ENCODE peak calls at places on chromosome 1, in eight cellular contexts. N is ascending aorta; Y is heart left ventricle; D is effector memory CD4-positive, alpha-beta T cell; K is breast epithelium; I is HepG2; J is cardiac muscle cell; W is colonic mucosa. Q is an unnamed sample. For H3K9me3 and H3K36me3, the result is how much of the 10 kb centered on the place peaks cover.

GRCh38 chr1:24186993-24187790 is at the start of gene IFNLR1:
- DNase-seq in N (no peak), Y (peak), D (peak), K (peak), I (peak), J (peak), W (peak), Q (peak)

GRCh38 chr1:52534928-52535764 is 17.7 kb downstream of the TUT4 start:
- DNase-seq in N (no peak), Y (no peak), D (no peak), K (no peak), I (no peak), J (no peak), W (no peak), Q (no peak)

GRCh38 chr1:67601539-67601938 is 83.5 kb upstream of the GADD45A start:
- DNase-seq in N (no peak), Y (no peak), D (no peak), K (no peak), I (no peak), J (no peak), W (no peak), Q (no peak)

GRCh38 chr1:207903767-207904166 is 7.2 kb downstream of the CD34 start:
- DNase-seq in N (no peak), Y (no peak), D (no peak), K (no peak), I (no peak), J (peak), W (no peak), Q (no peak)

GRCh38 chr1:200625381-200625824 is 4.9 kb upstream of the KIF14 start:
- DNase-seq in N (no peak), Y (no peak), D (no peak), K (no peak), I (no peak), J (peak), W (no peak), Q (no peak)

GRCh38 chr1:160144921-160145320 is 6.5 kb upstream of the ATP1A4 start:
- DNase-seq in N (no peak), Y (no peak), D (no peak), K (no peak), I (no peak), J (no peak), W (no peak), Q (no peak)

GRCh38 chr1:200908158-200908868 is 13.6 kb downstream of the INAVA start:
- DNase-seq in N (no peak), Y (no peak), D (no peak), K (peak), I (no peak), J (no peak), W (peak), Q (peak)

GRCh38 chr1:157177701-157178380 is 39.6 kb upstream of the ETV3 start:
- DNase-seq in N (no peak), Y (no peak), D (no peak), K (no peak), I (no peak), J (no peak), W (no peak), Q (no peak)

GRCh38 chr1:54572236-54572850 is 24.3 kb downstream of the ACOT11 start:
- DNase-seq in N (no peak), Y (no peak), D (no peak), K (no peak), I (no peak), J (no peak), W (no peak), Q (no peak)

GRCh38 chr1:188937965-188938551 is 1539.6 kb downstream of the BRINP3 start:
- DNase-seq in N (no peak), Y (no peak), D (no peak), K (no peak), I (no peak), J (peak), W (no peak), Q (no peak)

GRCh38 chr1:228884615-228885566 is 149.6 kb downstream of the RHOU start:
- DNase-seq in N (no peak), Y (no peak), D (no peak), K (no peak), I (peak), J (no peak), W (peak), Q (no peak)

GRCh38 chr1:198699167-198700015 is 60.6 kb downstream of the PTPRC start:
- DNase-seq in N (no peak), Y (no peak), D (peak), K (peak), I (peak), J (peak), W (peak), Q (peak)
- H3K27ac ChIP-seq in N (no peak), Y (no peak), D (peak), K (no peak), I (no peak), J (no peak), W (no peak), Q (no peak)

DNA sequence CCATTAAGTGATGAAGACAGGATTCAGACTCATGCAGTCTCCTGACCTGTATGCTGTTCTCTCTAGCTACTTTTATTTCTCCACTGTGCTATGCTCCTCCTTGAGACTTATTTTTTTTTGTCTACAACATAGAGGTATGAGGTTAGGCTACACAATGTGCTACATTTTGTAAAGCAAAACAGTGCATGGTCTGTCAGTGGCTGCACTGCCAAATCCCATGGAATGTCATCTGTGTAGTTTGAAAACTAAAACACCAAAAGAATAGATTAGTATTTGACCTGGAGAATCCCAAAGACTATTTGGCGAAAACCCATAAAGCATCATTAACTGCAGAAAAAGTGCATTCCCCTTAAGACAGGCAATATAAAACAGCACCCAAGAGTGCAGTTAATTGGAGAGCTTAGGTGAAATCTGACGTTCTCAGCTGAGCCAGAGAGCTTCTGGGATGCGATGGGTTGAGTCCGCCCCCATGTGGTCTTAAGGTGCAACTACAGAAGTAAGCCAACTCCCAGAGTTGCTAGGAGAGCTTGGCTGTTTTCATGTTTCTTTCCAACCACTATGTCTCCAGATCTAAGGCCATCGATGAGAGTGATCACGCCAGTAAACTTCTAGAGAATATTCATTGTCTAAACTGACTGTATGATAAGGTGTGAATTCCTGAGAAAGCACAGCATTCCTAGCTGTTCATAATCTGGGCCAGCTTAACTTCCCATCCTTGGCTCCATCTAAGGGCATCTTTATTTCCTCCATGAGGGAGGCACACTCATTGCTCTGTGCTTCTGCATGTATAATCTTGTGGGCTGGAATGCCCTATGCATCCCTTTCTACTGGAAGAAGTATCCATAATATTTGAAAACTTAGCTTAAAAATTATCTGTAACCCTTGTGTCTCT is 20.7 kb upstream of the CYP2J2 start:
- DNase-seq in N (no peak), Y (peak), D (no peak), K (no peak), I (peak), J (peak), W (peak), Q (peak)
- H3K9me3 ChIP-seq in N (under half), Y (under half), D (under half), K (under half), I (under half), J (under half), W (under half), Q (under half)

DNA sequence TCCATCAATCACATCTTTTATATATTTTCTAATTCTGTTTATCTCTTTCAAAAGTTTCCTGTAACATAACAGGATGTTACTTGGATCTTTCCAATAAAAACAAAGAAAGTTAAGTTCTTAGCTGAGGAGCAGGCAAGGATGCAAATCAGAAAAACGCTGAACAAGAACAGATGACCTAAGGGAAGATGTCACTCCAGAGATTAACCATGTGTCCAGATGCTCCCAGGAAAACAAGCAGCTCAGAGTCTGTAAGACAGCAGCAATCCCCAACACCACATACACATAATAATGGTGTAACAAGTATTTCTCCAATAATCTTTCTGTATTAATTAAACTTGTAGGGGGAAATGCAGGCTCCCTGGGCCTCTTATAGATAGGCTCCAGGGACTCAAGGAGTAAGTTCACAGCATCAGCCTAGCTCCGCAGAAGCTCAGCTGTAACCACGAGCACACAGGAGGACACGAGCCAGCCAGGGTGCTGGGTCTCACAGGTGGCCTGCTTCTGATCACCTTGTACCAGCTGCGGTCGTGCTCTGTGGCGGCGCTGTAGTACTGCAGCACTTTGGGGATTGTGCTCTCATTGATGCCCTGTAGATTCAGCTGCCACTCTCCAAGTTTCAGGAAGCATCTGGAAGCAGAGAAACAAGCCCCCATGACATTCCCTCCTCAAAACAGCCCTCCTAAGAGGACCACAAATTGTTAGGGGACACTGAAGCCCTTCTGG is 33.1 kb upstream of the EXOSC10 start:
- DNase-seq in N (no peak), Y (no peak), D (no peak), K (no peak), I (no peak), J (no peak), W (no peak), Q (no peak)
- H3K36me3 ChIP-seq in N (half or more), Y (half or more), D (half or more), K (under half), I (under half), J (half or more), W (under half), Q (under half)

GRCh38 chr1:34779962-34780361 is 1.1 kb upstream of the GJB3 start:
- DNase-seq in N (no peak), Y (no peak), D (no peak), K (no peak), I (no peak), J (no peak), W (no peak), Q (no peak)

GRCh38 chr1:34779526-34779925 is 1.5 kb upstream of the GJB3 start:
- DNase-seq in N (no peak), Y (no peak), D (no peak), K (no peak), I (no peak), J (no peak), W (no peak), Q (no peak)

GRCh38 chr1:34781844-34782391 is 904 bp downstream of the GJB3 start:
- DNase-seq in N (no peak), Y (no peak), D (no peak), K (no peak), I (no peak), J (no peak), W (peak), Q (no peak)

GRCh38 chr1:34780528-34780927 is 486 bp upstream of the GJB3 start:
- DNase-seq in N (no peak), Y (no peak), D (no peak), K (no peak), I (no peak), J (no peak), W (peak), Q (no peak)

GRCh38 chr1:34781071-34781843 is at the start of gene GJB3:
- DNase-seq in N (no peak), Y (no peak), D (no peak), K (no peak), I (no peak), J (no peak), W (peak), Q (no peak)
- H3K27ac ChIP-seq in N (no peak), Y (no peak), D (no peak), K (peak), I (no peak), J (no peak), W (peak), Q (peak)

GRCh38 chr1:2831596-2832212 is 30.2 kb upstream of the TTC34 start:
- DNase-seq in N (no peak), Y (peak), D (no peak), K (no peak), I (no peak), J (no peak), W (no peak), Q (no peak)
- H3K9me3 ChIP-seq in N (under half), Y (under half), D (under half), K (under half), I (under half), J (under half), W (under half), Q (under half)

GRCh38 chr1:32231843-32232432 is 9.7 kb downstream of the EIF3I start:
- DNase-seq in N (no peak), Y (no peak), D (no peak), K (no peak), I (no peak), J (no peak), W (no peak), Q (no peak)

GRCh38 chr1:32239335-32239734 is 7.7 kb upstream of the FAM167B start:
- DNase-seq in N (no peak), Y (no peak), D (no peak), K (no peak), I (no peak), J (no peak), W (peak), Q (no peak)

GRCh38 chr1:32239790-32240139 is 7.3 kb upstream of the FAM167B start:
- DNase-seq in N (no peak), Y (peak), D (no peak), K (no peak), I (no peak), J (no peak), W (peak), Q (no peak)

GRCh38 chr1:32232558-32233304 is 10.5 kb downstream of the EIF3I start:
- DNase-seq in N (no peak), Y (no peak), D (no peak), K (no peak), I (no peak), J (no peak), W (no peak), Q (no peak)

GRCh38 chr1:32234792-32235191 is 12.2 kb upstream of the FAM167B start:
- DNase-seq in N (no peak), Y (no peak), D (no peak), K (no peak), I (no peak), J (no peak), W (no peak), Q (no peak)
- H3K36me3 ChIP-seq in N (under half), Y (half or more), D (under half), K (under half), I (under half), J (under half), W (under half), Q (under half)

GRCh38 chr1:165695011-165695410 is 3.4 kb downstream of the ALDH9A1 start:
- DNase-seq in N (no peak), Y (no peak), D (no peak), K (no peak), I (no peak), J (no peak), W (no peak), Q (no peak)

GRCh38 chr1:165696625-165697100 is 1.7 kb downstream of the ALDH9A1 start:
- DNase-seq in N (no peak), Y (peak), D (no peak), K (no peak), I (no peak), J (peak), W (peak), Q (no peak)

GRCh38 chr1:165699577-165699976 is 1.2 kb upstream of the ALDH9A1 start:
- DNase-seq in N (no peak), Y (no peak), D (no peak), K (no peak), I (peak), J (no peak), W (no peak), Q (no peak)

GRCh38 chr1:165697881-165698842 is at the start of gene ALDH9A1:
- DNase-seq in N (peak), Y (peak), D (peak), K (peak), I (peak), J (peak), W (peak), Q (peak)

DNA sequence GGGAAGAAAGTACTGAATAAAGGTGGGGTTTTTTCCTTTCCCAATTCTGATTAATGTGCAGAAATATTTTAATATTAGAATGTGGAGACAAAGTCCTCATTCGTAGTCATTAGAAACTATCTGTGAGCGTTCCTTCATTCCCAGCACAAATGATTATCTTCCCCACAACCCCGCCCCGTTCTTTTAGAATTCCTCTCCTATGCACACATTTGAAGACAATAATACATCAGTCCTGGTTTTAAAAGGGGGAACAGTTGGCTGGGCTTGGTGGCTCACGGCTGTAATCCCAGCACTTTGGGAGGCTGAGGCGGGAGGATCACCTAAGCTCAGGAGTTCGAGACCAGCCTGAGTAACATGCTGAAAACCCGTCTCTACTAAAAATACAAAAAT is 876 bp downstream of the ALDH9A1 start:
- DNase-seq in N (no peak), Y (no peak), D (no peak), K (no peak), I (no peak), J (no peak), W (no peak), Q (no peak)
- H3K27ac ChIP-seq in N (peak), Y (peak), D (peak), K (peak), I (no peak), J (no peak), W (peak), Q (peak)